ENCODE peak calls at places on chromosomes 6 and 20, in seven cellular contexts. M is activated T-cell treated with anti-CD3 and anti-CD28 coated beads for 1 hour, U is astrocyte of the hippocampus, W is CD14-positive monocyte, A is NCI-H1417, Y is COLO829, B is KG1. V is an unnamed sample.

GRCh38 chr20:4973330-4974097 is 27.8 kb downstream of the SLC23A2 start:
- DNase-seq in A (peak; percentile 42), U (peak; percentile 72), M (no peak), Y (peak; percentile 78), W (peak; percentile 59), B (peak; percentile 34), V (no peak)

GRCh38 chr20:2745060-2745910 is 52.7 kb downstream of the EBF4 start:
- DNase-seq in M (no peak), Y (no peak), A (no peak), B (no peak), U (no peak), W (no peak), V (no peak)

GRCh38 chr6:44701637-44702101 is 314.2 kb downstream of the CDC5L start:
- DNase-seq in A (no peak), W (no peak), Y (no peak), B (no peak), U (peak; percentile 92), M (no peak), V (no peak)

GRCh38 chr6:166005401-166005845 is 162.2 kb downstream of the TBXT start:
- DNase-seq in A (peak; percentile 61), U (peak; percentile 73), M (no peak), B (no peak), Y (peak; percentile 37), W (no peak), V (no peak)

GRCh38 chr6:37173573-37174195 is 3.7 kb downstream of the PIM1 start:
- DNase-seq in B (no peak), U (no peak), W (no peak), Y (no peak), A (no peak), M (no peak), V (no peak)

GRCh38 chr6:153727910-153728309 is 311.1 kb upstream of the OPRM1 start:
- DNase-seq in Y (peak; percentile 60), M (no peak), A (peak; percentile 13), B (no peak), W (no peak), U (peak; percentile 33), V (no peak)

GRCh38 chr6:1514078-1514477 is 95.6 kb upstream of the FOXC1 start:
- DNase-seq in A (no peak), M (no peak), U (no peak), B (no peak), Y (no peak), W (no peak), V (no peak)

GRCh38 chr20:51094221-51094620 is 71.3 kb upstream of the KCNG1 start:
- DNase-seq in A (no peak), U (peak; percentile 54), Y (no peak), W (no peak), M (no peak), B (no peak), V (no peak)

GRCh38 chr6:99741092-99741491 is 134.5 kb downstream of the PRDM13 start:
- DNase-seq in U (no peak), W (no peak), B (no peak), Y (no peak), A (no peak), M (no peak), V (no peak)

GRCh38 chr6:145025488-145025887 is 709.8 kb downstream of the EPM2A start:
- DNase-seq in U (no peak), B (no peak), M (no peak), A (no peak), Y (no peak), W (no peak), V (no peak)

GRCh38 chr6:155498370-155498769 is 42.7 kb upstream of the NOX3 start:
- DNase-seq in Y (no peak), A (no peak), M (no peak), W (no peak), B (no peak), U (peak; percentile 26), V (no peak)

V was measured in AML-193.